ENCODE peak calls at places on chromosome 12, in five cellular contexts. One of them, this sample, is unnamed.

GRCh38 chr12:48279096-48279495 is 71.6 kb downstream of the ZNF641 start:
- DNase-seq in CD8-positive, alpha-beta memory T cell: no peak
- DNase-seq in GM13977: no peak
- DNase-seq in fibroblast of pulmonary artery: no peak
- DNase-seq in HCEC 1CT: no peak
- DNase-seq in this sample: no peak

GRCh38 chr12:46265102-46265501 is 3.7 kb downstream of the SLC38A1 start:
- DNase-seq in CD8-positive, alpha-beta memory T cell: no peak
- DNase-seq in GM13977: no peak
- DNase-seq in fibroblast of pulmonary artery: no peak
- DNase-seq in HCEC 1CT: no peak
- DNase-seq in this sample: no peak

GRCh38 chr12:107131832-107132616 is 38.7 kb upstream of the CRY1 start:
- DNase-seq in CD8-positive, alpha-beta memory T cell: no peak
- DNase-seq in GM13977: peak; percentile 59
- DNase-seq in fibroblast of pulmonary artery: peak; percentile 75
- DNase-seq in HCEC 1CT: peak; percentile 38
- DNase-seq in this sample: no peak

GRCh38 chr12:120422892-120423456 is 14.9 kb upstream of the COX6A1 start:
- DNase-seq in CD8-positive, alpha-beta memory T cell: no peak
- DNase-seq in GM13977: no peak
- DNase-seq in fibroblast of pulmonary artery: no peak
- DNase-seq in HCEC 1CT: no peak
- DNase-seq in this sample: no peak

GRCh38 chr12:113766880-113767878 is 198.9 kb downstream of the RBM19 start:
- DNase-seq in CD8-positive, alpha-beta memory T cell: no peak
- DNase-seq in GM13977: no peak
- DNase-seq in fibroblast of pulmonary artery: peak; percentile 73
- DNase-seq in HCEC 1CT: peak; percentile 77
- DNase-seq in this sample: no peak

GRCh38 chr12:93163260-93164036 is 214.3 kb upstream of the NUDT4 start:
- DNase-seq in CD8-positive, alpha-beta memory T cell: no peak
- DNase-seq in GM13977: no peak
- DNase-seq in fibroblast of pulmonary artery: no peak
- DNase-seq in HCEC 1CT: peak; percentile 87
- DNase-seq in this sample: no peak

GRCh38 chr12:52956987-52957386 is 8.1 kb downstream of the KRT18 start:
- DNase-seq in CD8-positive, alpha-beta memory T cell: no peak
- DNase-seq in GM13977: no peak
- DNase-seq in fibroblast of pulmonary artery: no peak
- DNase-seq in HCEC 1CT: no peak
- DNase-seq in this sample: no peak

GRCh38 chr12:38886064-38886463 is 19.3 kb downstream of the CPNE8 start:
- DNase-seq in CD8-positive, alpha-beta memory T cell: no peak
- DNase-seq in GM13977: no peak
- DNase-seq in fibroblast of pulmonary artery: peak; percentile 60
- DNase-seq in HCEC 1CT: peak; percentile 80
- DNase-seq in this sample: no peak

GRCh38 chr12:123715151-123715676 is 3.1 kb downstream of the ATP6V0A2 start:
- DNase-seq in CD8-positive, alpha-beta memory T cell: no peak
- DNase-seq in GM13977: peak; percentile 28
- DNase-seq in fibroblast of pulmonary artery: no peak
- DNase-seq in HCEC 1CT: no peak
- DNase-seq in this sample: no peak

GRCh38 chr12:75315518-75315917 is 14.6 kb downstream of the CAPS2 start:
- DNase-seq in CD8-positive, alpha-beta memory T cell: no peak
- DNase-seq in GM13977: no peak
- DNase-seq in fibroblast of pulmonary artery: peak; percentile 41
- DNase-seq in HCEC 1CT: peak; percentile 85
- DNase-seq in this sample: no peak

GRCh38 chr12:50686976-50687375 is 76.9 kb upstream of the ATF1 start:
- DNase-seq in CD8-positive, alpha-beta memory T cell: no peak
- DNase-seq in GM13977: no peak
- DNase-seq in fibroblast of pulmonary artery: no peak
- DNase-seq in HCEC 1CT: no peak
- DNase-seq in this sample: no peak

GRCh38 chr12:126891789-126892188 is 1375.2 kb upstream of the TMEM132C start:
- DNase-seq in CD8-positive, alpha-beta memory T cell: no peak
- DNase-seq in GM13977: no peak
- DNase-seq in fibroblast of pulmonary artery: no peak
- DNase-seq in HCEC 1CT: no peak
- DNase-seq in this sample: no peak

GRCh38 chr12:126112141-126112540 is 1046.9 kb downstream of the AACS start:
- DNase-seq in CD8-positive, alpha-beta memory T cell: no peak
- DNase-seq in GM13977: no peak
- DNase-seq in fibroblast of pulmonary artery: no peak
- DNase-seq in HCEC 1CT: no peak
- DNase-seq in this sample: no peak

GRCh38 chr12:71585218-71585617 is 78.4 kb downstream of the ZFC3H1 start:
- DNase-seq in CD8-positive, alpha-beta memory T cell: no peak
- DNase-seq in GM13977: no peak
- DNase-seq in fibroblast of pulmonary artery: no peak
- DNase-seq in HCEC 1CT: no peak
- DNase-seq in this sample: no peak

GRCh38 chr12:111202237-111202592 is 166.7 kb downstream of the PHETA1 start:
- DNase-seq in CD8-positive, alpha-beta memory T cell: no peak
- DNase-seq in GM13977: no peak
- DNase-seq in fibroblast of pulmonary artery: no peak
- DNase-seq in HCEC 1CT: no peak
- DNase-seq in this sample: no peak

GRCh38 chr12:10363922-10364838 is 25.7 kb downstream of the KLRK1 start:
- DNase-seq in CD8-positive, alpha-beta memory T cell: no peak
- DNase-seq in GM13977: peak; percentile 55
- DNase-seq in fibroblast of pulmonary artery: peak; percentile 55
- DNase-seq in HCEC 1CT: peak; percentile 53
- DNase-seq in this sample: no peak

GRCh38 chr12:125610971-125611370 is 545.7 kb downstream of the AACS start:
- DNase-seq in CD8-positive, alpha-beta memory T cell: no peak
- DNase-seq in GM13977: no peak
- DNase-seq in fibroblast of pulmonary artery: no peak
- DNase-seq in HCEC 1CT: no peak
- DNase-seq in this sample: no peak

GRCh38 chr12:25495336-25496097 is 57.6 kb downstream of the LMNTD1 start:
- DNase-seq in CD8-positive, alpha-beta memory T cell: no peak
- DNase-seq in GM13977: no peak
- DNase-seq in fibroblast of pulmonary artery: peak; percentile 62
- DNase-seq in HCEC 1CT: peak; percentile 88
- DNase-seq in this sample: no peak

GRCh38 chr12:93823616-93824410 is 146.6 kb downstream of the CRADD start:
- DNase-seq in CD8-positive, alpha-beta memory T cell: no peak
- DNase-seq in GM13977: no peak
- DNase-seq in fibroblast of pulmonary artery: no peak
- DNase-seq in HCEC 1CT: no peak
- DNase-seq in this sample: no peak

This sample was measured in natural killer cell.